ENCODE peak calls at places on chromosomes 6 and 20, in ten cellular contexts. E, W, B, Z, T, M, Y, H, N and S are unnamed samples.

GRCh38 chr6:15506066-15506465 is 156.8 kb downstream of the DTNBP1 start:
- DNase-seq in E (no peak), W (no peak), B (no peak), Z (no peak), T (no peak), M (no peak), Y (no peak), H (no peak), N (no peak), S (no peak)

GRCh38 chr6:152273002-152273401 is 364.2 kb downstream of the SYNE1 start:
- DNase-seq in E (no peak), W (no peak), B (no peak), Z (no peak), T (no peak), M (no peak), Y (no peak), H (no peak), N (no peak), S (no peak)

GRCh38 chr20:33477386-33478234 is 12.3 kb upstream of the CBFA2T2 start:
- DNase-seq in E (no peak), W (no peak), B (no peak), Z (no peak), T (no peak), M (no peak), Y (no peak), H (no peak), N (no peak), S (no peak)

GRCh38 chr6:1560281-1561058 is 49.2 kb upstream of the FOXC1 start:
- DNase-seq in E (no peak), W (no peak), B (no peak), Z (no peak), T (no peak), M (no peak), Y (no peak), H (no peak), N (no peak), S (no peak)

GRCh38 chr20:1900321-1900791 is 5.1 kb downstream of the SIRPA start:
- DNase-seq in E (no peak), W (no peak), B (peak; percentile 92), Z (peak; percentile 61), T (peak; percentile 31), M (no peak), Y (no peak), H (peak; percentile 78), N (no peak), S (no peak)

GRCh38 chr6:154606457-154606856 is 96.0 kb upstream of the CNKSR3 start:
- DNase-seq in E (no peak), W (no peak), B (no peak), Z (no peak), T (no peak), M (peak; percentile 45), Y (peak; percentile 93), H (no peak), N (no peak), S (peak; percentile 53)

GRCh38 chr20:32807706-32808105 is 12.0 kb upstream of the MAPRE1 start:
- DNase-seq in E (no peak), W (no peak), B (no peak), Z (peak; percentile 67), T (no peak), M (no peak), Y (no peak), H (no peak), N (no peak), S (no peak)

GRCh38 chr6:37141291-37142046 is 28.5 kb upstream of the PIM1 start:
- DNase-seq in E (no peak), W (no peak), B (peak; percentile 57), Z (peak; percentile 75), T (no peak), M (no peak), Y (no peak), H (no peak), N (no peak), S (no peak)

GRCh38 chr6:73042892-73043291 is 182.4 kb downstream of the KHDC1L start:
- DNase-seq in E (no peak), W (no peak), B (no peak), Z (no peak), T (no peak), M (no peak), Y (no peak), H (no peak), N (no peak), S (no peak)

GRCh38 chr6:27161946-27162603 is 85.4 kb upstream of the PRSS16 start:
- DNase-seq in E (no peak), W (no peak), B (peak; percentile 37), Z (no peak), T (no peak), M (peak; percentile 64), Y (no peak), H (peak; percentile 68), N (no peak), S (peak; percentile 54)

GRCh38 chr6:14638932-14639875 is 521.6 kb downstream of the CD83 start:
- DNase-seq in E (no peak), W (no peak), B (peak; percentile 73), Z (peak; percentile 33), T (no peak), M (no peak), Y (peak; percentile 36), H (no peak), N (no peak), S (no peak)

GRCh38 chr20:51542033-51542893 is at the start of gene NFATC2:
- DNase-seq in E (no peak), W (no peak), B (no peak), Z (no peak), T (no peak), M (peak; percentile 53), Y (no peak), H (peak; percentile 45), N (no peak), S (peak; percentile 64)

GRCh38 chr20:54869765-54870164 is 394.4 kb downstream of the DOK5 start:
- DNase-seq in E (no peak), W (no peak), B (no peak), Z (no peak), T (no peak), M (no peak), Y (no peak), H (no peak), N (no peak), S (no peak)

GRCh38 chr20:24863356-24863755 is 85.7 kb upstream of the CST7 start:
- DNase-seq in E (no peak), W (no peak), B (no peak), Z (no peak), T (no peak), M (no peak), Y (no peak), H (no peak), N (no peak), S (no peak)

DNA sequence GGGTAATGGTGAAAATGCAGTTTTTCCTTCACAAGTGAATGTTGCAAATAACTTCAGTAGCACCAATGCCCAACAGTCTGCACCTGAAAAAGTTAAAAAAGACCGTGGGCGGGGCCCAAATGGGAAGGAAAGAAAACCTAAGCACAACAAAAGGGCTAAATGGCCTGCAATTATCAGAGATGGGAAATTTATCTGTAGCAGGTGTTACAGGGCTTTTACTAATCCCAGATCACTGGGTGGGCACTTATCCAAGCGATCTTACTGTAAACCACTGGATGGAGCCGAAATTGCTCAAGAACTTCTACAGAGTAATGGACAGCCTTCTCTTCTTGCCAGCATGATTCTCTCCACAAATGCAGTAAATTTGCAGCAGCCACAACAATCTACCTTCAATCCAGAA is 64.8 kb upstream of the SMIM8 start:
- DNase-seq in E (no peak), W (no peak), B (no peak), Z (no peak), T (no peak), M (no peak), Y (no peak), H (no peak), N (no peak), S (no peak)
- H3K36me3 ChIP-seq in E (peaks cover 16% of the 10 kb centered on the region), W (peaks cover 14% of the 10 kb centered on the region), B (peaks cover 74% of the 10 kb centered on the region), Z (peaks cover 39% of the 10 kb centered on the region), T (peaks cover 2% of the 10 kb centered on the region), M (peaks cover 51% of the 10 kb centered on the region), Y (peaks cover 3% of the 10 kb centered on the region), H (peaks cover 24% of the 10 kb centered on the region), N (peaks cover 86% of the 10 kb centered on the region), S (peaks cover 31% of the 10 kb centered on the region)

GRCh38 chr6:47306887-47307286 is 2.8 kb downstream of the TNFRSF21 start:
- DNase-seq in E (no peak), W (no peak), B (no peak), Z (no peak), T (no peak), M (no peak), Y (no peak), H (peak; percentile 23), N (no peak), S (no peak)
- H3K4me3 ChIP-seq in E (no peak overlapping the region), W (no peak overlapping the region), B (no peak overlapping the region), Z (no peak overlapping the region), T (no peak overlapping the region), M (no peak overlapping the region), Y (no peak overlapping the region), H (no peak overlapping the region), N (no peak overlapping the region), S (no peak overlapping the region)

GRCh38 chr6:17628873-17629272 is 28.8 kb downstream of the FAM8A1 start:
- DNase-seq in E (no peak), W (no peak), B (no peak), Z (no peak), T (no peak), M (no peak), Y (no peak), H (no peak), N (no peak), S (no peak)

GRCh38 chr6:17632929-17633328 is 32.8 kb downstream of the FAM8A1 start:
- DNase-seq in E (no peak), W (no peak), B (no peak), Z (no peak), T (no peak), M (no peak), Y (no peak), H (no peak), N (no peak), S (no peak)

GRCh38 chr6:17633465-17634188 is 33.5 kb downstream of the FAM8A1 start:
- DNase-seq in E (peak; percentile 13), W (no peak), B (no peak), Z (no peak), T (no peak), M (no peak), Y (peak; percentile 11), H (no peak), N (no peak), S (no peak)

GRCh38 chr6:17629824-17630510 is 29.9 kb downstream of the FAM8A1 start:
- DNase-seq in E (no peak), W (no peak), B (no peak), Z (no peak), T (no peak), M (no peak), Y (no peak), H (no peak), N (no peak), S (no peak)

GRCh38 chr6:17630511-17631073 is 30.5 kb downstream of the FAM8A1 start:
- DNase-seq in E (no peak), W (no peak), B (no peak), Z (no peak), T (no peak), M (no peak), Y (no peak), H (no peak), N (no peak), S (no peak)
- H3K36me3 ChIP-seq in E (peaks cover 23% of the 10 kb centered on the region), W (peaks cover 33% of the 10 kb centered on the region), B (peaks cover 95% of the 10 kb centered on the region), Z (peaks cover 18% of the 10 kb centered on the region), T (peaks cover 6% of the 10 kb centered on the region), M (peaks cover 61% of the 10 kb centered on the region), Y (peaks cover 9% of the 10 kb centered on the region), H (peaks cover 17% of the 10 kb centered on the region), N (peaks cover 95% of the 10 kb centered on the region), S (peaks cover 52% of the 10 kb centered on the region)

DNA sequence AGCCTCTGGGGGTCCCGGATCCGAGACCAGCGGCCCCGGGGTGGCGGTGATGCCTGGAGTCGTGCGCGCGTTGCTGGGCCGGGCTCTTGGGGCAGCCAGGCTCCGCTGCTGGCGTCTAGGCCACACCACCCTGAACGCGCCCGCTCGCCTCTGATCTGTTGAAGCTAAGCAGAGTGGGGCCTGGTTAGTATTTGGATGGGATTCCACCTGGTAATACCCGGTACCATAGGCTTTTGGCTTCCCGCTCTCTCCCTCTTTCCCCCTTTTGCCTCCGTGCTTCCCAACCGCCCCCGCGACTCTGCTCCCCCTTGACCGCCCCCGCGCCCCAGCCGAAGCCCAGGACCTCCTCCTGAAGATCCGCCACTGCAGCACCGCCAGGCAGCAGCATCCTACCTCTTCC is 1383.5 kb upstream of the DEFB115 start:
- DNase-seq in E (no peak), W (no peak), B (peak; percentile 63), Z (peak; percentile 58), T (no peak), M (no peak), Y (no peak), H (peak; percentile 37), N (no peak), S (no peak)
- H3K4me3 ChIP-seq in E (no peak overlapping the region), W (no peak overlapping the region), B (peak overlapping the region; percentile 38), Z (peak overlapping the region; percentile 15), T (peak overlapping the region; percentile 43), M (no peak overlapping the region), Y (no peak overlapping the region), H (no peak overlapping the region), N (no peak overlapping the region), S (no peak overlapping the region)